ENCODE peak calls at places on chromosome 6, in ten cellular contexts. D is endothelial cell of umbilical vein, B is spleen, P is suprapubic skin, W is GM23338, U is K562, F is SK-N-SH, N is HCT116, K is GM12878, G is sigmoid colon. M is an unnamed sample.

GRCh38 chr6:16121339-16121738 is 7.5 kb upstream of the MYLIP start:
- DNase-seq in D (no peak), B (no peak), P (no peak), W (no peak), U (no peak), F (no peak), N (no peak), K (no peak), G (no peak), M (no peak)

GRCh38 chr6:32944265-32944664 is 3.4 kb upstream of the HLA-DMB start:
- DNase-seq in D (no peak), B (peak), P (no peak), W (no peak), U (no peak), F (no peak), N (no peak), K (peak), G (no peak), M (no peak)

GRCh38 chr6:40535784-40536380 is 51.3 kb downstream of the LRFN2 start:
- DNase-seq in D (no peak), B (peak), P (no peak), W (no peak), U (no peak), F (no peak), N (no peak), K (no peak), G (no peak), M (no peak)

GRCh38 chr6:168368971-168369370 is 49.4 kb upstream of the DACT2 start:
- DNase-seq in D (no peak), B (peak), P (peak), W (no peak), U (no peak), F (no peak), N (no peak), K (no peak), G (peak), M (no peak)

GRCh38 chr6:170393807-170394399 is 87.3 kb downstream of the FAM120B start:
- DNase-seq in D (no peak), B (no peak), P (no peak), W (no peak), U (no peak), F (no peak), N (no peak), K (no peak), G (no peak), M (no peak)

GRCh38 chr6:108944707-108945685 is 96.8 kb downstream of the ARMC2 start:
- DNase-seq in D (no peak), B (no peak), P (no peak), W (no peak), U (no peak), F (no peak), N (no peak), K (no peak), G (peak), M (no peak)

GRCh38 chr6:31727034-31727716 is 1.9 kb downstream of the DDAH2 start:
- DNase-seq in D (no peak), B (peak), P (no peak), W (no peak), U (no peak), F (no peak), N (no peak), K (no peak), G (peak), M (no peak)

GRCh38 chr6:41733349-41733706 is 2.1 kb downstream of the TFEB start:
- DNase-seq in D (no peak), B (no peak), P (peak), W (no peak), U (no peak), F (no peak), N (no peak), K (no peak), G (no peak), M (no peak)

GRCh38 chr6:54929245-54929909 is 82.8 kb downstream of the FAM83B start:
- DNase-seq in D (no peak), B (no peak), P (no peak), W (no peak), U (no peak), F (no peak), N (no peak), K (no peak), G (no peak), M (no peak)

GRCh38 chr6:147170269-147170668 is 33.9 kb upstream of the STXBP5 start:
- DNase-seq in D (no peak), B (no peak), P (no peak), W (no peak), U (no peak), F (no peak), N (no peak), K (no peak), G (no peak), M (no peak)

GRCh38 chr6:168709034-168709433 is 268.1 kb downstream of the SMOC2 start:
- DNase-seq in D (no peak), B (no peak), P (no peak), W (no peak), U (no peak), F (no peak), N (no peak), K (no peak), G (no peak), M (no peak)

GRCh38 chr6:31651602-31652191 is 764 bp downstream of the BAG6 start:
- DNase-seq in D (peak), B (no peak), P (no peak), W (peak), U (no peak), F (peak), N (peak), K (no peak), G (peak), M (peak)

GRCh38 chr6:20202699-20203302 is 9.5 kb downstream of the MBOAT1 start:
- DNase-seq in D (no peak), B (no peak), P (no peak), W (no peak), U (no peak), F (no peak), N (no peak), K (no peak), G (no peak), M (no peak)

GRCh38 chr6:35077006-35077712 is 64.0 kb downstream of the TCP11 start:
- DNase-seq in D (no peak), B (peak), P (peak), W (no peak), U (no peak), F (no peak), N (no peak), K (no peak), G (peak), M (peak)

GRCh38 chr6:144264270-144265060 is 20.7 kb upstream of the UTRN start:
- DNase-seq in D (peak), B (no peak), P (no peak), W (peak), U (no peak), F (no peak), N (peak), K (no peak), G (no peak), M (peak)

GRCh38 chr6:54194067-54194466 is 82.8 kb downstream of the MLIP start:
- DNase-seq in D (no peak), B (no peak), P (no peak), W (peak), U (no peak), F (no peak), N (peak), K (no peak), G (no peak), M (no peak)

GRCh38 chr6:6803180-6803978 is 214.9 kb downstream of the LY86 start:
- DNase-seq in D (no peak), B (peak), P (peak), W (no peak), U (no peak), F (no peak), N (peak), K (no peak), G (no peak), M (peak)

GRCh38 chr6:168102093-168102985 is 23.3 kb upstream of the FRMD1 start:
- DNase-seq in D (no peak), B (no peak), P (no peak), W (peak), U (no peak), F (no peak), N (no peak), K (no peak), G (no peak), M (no peak)

GRCh38 chr6:28281288-28282064 is at the start of gene PGBD1:
- DNase-seq in D (peak), B (peak), P (peak), W (peak), U (peak), F (peak), N (peak), K (no peak), G (peak), M (peak)

GRCh38 chr6:2624177-2624576 is 126.5 kb downstream of the MYLK4 start:
- DNase-seq in D (no peak), B (no peak), P (no peak), W (no peak), U (no peak), F (no peak), N (no peak), K (no peak), G (no peak), M (no peak)

GRCh38 chr6:85452441-85452881 is 2.6 kb downstream of the NT5E start:
- DNase-seq in D (peak), B (no peak), P (no peak), W (no peak), U (no peak), F (no peak), N (no peak), K (no peak), G (no peak), M (no peak)

GRCh38 chr6:44179072-44179536 is 20.5 kb downstream of the CAPN11 start:
- DNase-seq in D (peak), B (no peak), P (no peak), W (no peak), U (no peak), F (no peak), N (no peak), K (no peak), G (no peak), M (no peak)

GRCh38 chr6:170485159-170485558 is 67.9 kb downstream of the PSMB1 start:
- DNase-seq in D (no peak), B (no peak), P (no peak), W (no peak), U (no peak), F (no peak), N (no peak), K (no peak), G (no peak), M (no peak)

GRCh38 chr6:5078121-5078695 is 6.9 kb upstream of the PPP1R3G start:
- DNase-seq in D (peak), B (no peak), P (no peak), W (no peak), U (peak), F (peak), N (peak), K (no peak), G (no peak), M (no peak)

GRCh38 chr6:44800171-44800671 is 412.7 kb downstream of the CDC5L start:
- DNase-seq in D (no peak), B (no peak), P (no peak), W (no peak), U (no peak), F (no peak), N (no peak), K (no peak), G (no peak), M (peak)

GRCh38 chr6:95543798-95544197 is 33.5 kb upstream of the MANEA start:
- DNase-seq in D (no peak), B (no peak), P (no peak), W (no peak), U (no peak), F (no peak), N (no peak), K (no peak), G (no peak), M (no peak)

GRCh38 chr6:30727920-30728605 is 7.9 kb downstream of the TUBB start:
- DNase-seq in D (peak), B (peak), P (no peak), W (no peak), U (no peak), F (peak), N (no peak), K (no peak), G (no peak), M (no peak)

GRCh38 chr6:113997106-113997505 is 26.2 kb upstream of the HDAC2 start:
- DNase-seq in D (peak), B (no peak), P (no peak), W (no peak), U (no peak), F (no peak), N (peak), K (no peak), G (no peak), M (no peak)

GRCh38 chr6:10643214-10643641 is 51.2 kb downstream of the C6orf52 start:
- DNase-seq in D (no peak), B (no peak), P (no peak), W (no peak), U (no peak), F (no peak), N (no peak), K (no peak), G (no peak), M (no peak)

GRCh38 chr6:43509142-43509983 is 783 bp downstream of the LRRC73 start:
- DNase-seq in D (no peak), B (no peak), P (no peak), W (peak), U (no peak), F (peak), N (no peak), K (no peak), G (no peak), M (no peak)

GRCh38 chr6:125267806-125268523 is 33.8 kb downstream of the HDDC2 start:
- DNase-seq in D (peak), B (no peak), P (no peak), W (no peak), U (no peak), F (no peak), N (no peak), K (no peak), G (no peak), M (no peak)

GRCh38 chr6:25746968-25747367 is 7.6 kb upstream of the SLC17A4 start:
- DNase-seq in D (no peak), B (no peak), P (no peak), W (peak), U (no peak), F (no peak), N (no peak), K (no peak), G (no peak), M (no peak)

DNA sequence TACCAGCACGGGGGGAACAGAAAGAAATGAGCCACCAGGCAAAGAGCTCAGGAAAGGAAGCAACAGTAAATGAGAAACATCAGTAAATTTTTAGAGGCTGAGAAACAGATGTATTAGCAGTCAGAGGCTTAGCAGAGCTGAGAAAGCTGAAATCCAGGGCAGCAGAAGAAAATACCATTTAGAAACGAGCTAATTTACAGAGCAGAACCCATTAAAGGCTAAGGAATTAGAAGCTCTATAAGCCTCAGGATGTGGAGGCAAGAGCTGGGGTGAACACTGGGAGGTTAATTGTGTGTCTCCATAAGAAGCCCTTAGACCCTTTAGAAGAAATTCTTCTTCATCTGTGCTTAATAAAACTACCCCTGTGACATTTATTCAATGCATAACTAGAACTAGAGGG is 178.6 kb upstream of the RGS17 start:
- DNase-seq in D (no peak), B (no peak), P (no peak), W (no peak), U (no peak), F (no peak), N (no peak), K (no peak), G (no peak), M (no peak)
- H3K4me3 ChIP-seq in D (no peak), B (no peak), P (no peak), W (no peak), U (no peak), F (no peak), N (no peak), K (no peak), G (no peak), M (no peak)

DNA sequence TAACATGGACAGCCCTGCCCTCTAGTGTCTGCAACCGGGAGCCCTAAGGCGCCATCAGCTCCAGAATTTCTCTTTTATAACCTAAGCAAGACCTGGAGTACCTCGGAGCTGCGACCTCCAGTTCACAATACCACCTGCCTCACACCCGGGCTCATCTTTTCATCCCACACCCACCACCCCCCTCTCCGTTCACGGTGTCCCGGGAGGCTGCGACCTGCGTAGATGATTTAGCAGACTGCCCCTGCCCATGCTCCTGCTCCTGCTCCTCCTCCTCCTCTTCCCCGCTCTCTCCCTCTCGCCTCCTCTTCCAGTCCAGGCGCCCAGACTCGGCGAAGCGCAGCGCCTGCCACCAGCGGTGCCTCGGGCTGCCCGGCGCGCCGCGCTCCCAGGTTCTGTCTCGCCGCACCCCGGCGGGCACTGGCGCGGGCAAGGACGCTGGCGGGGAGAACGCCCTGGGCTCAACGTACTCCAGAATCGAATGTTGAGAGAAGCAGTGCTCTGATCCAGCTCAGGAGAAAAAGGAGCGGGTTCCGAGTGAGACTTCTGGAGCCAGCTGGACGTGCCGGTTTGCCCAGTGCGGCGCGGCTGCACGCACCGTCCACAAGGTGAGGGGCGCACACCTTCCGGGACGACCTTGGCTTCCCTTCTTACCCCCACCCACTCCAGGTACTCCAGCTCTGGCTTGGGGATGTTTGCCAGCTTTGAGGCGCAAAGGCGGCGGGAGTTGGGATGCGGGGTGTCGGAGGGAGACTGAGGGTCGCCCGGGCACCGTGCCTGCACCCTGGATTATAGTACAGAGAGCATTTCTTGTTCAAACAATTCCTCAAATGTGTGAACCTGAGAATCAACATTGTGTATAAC is at the start of gene HTR1E:
- DNase-seq in D (peak), B (no peak), P (no peak), W (peak), U (peak), F (peak), N (peak), K (no peak), G (no peak), M (no peak)
- TF ChIP-seq CTCF in D (peak), B (peak), P (peak), W (peak), U (peak), F (peak), N (peak), K (peak), G (no peak), M (no peak)

DNA sequence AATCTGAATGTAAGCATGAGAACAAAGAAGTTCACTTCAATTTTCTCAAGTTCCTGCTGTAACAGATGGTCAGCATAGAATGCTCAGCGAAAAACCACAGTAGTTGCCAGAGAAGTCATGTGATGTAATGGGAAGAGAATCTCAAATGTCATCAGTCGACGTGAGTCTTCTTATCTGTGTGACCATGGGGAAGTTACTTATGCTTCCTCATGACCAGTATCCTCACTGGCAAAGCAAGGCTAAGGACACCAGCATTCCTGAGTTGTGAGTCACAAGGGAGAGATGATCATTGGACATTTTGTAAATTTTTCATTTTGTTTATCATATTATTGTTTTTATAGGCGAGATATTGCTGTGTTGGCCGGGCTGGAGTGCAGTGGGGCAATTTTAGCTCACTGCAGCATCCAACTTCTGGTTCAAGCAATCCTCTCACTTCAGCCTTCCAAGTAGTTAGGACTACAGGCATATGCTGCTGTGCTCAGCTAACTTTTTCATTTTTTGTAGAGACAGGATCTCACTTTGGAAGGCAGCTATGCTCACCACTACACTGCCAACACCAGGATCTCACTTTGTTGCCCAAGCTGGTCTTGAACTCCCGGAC is 21.9 kb downstream of the SGK1 start:
- DNase-seq in D (peak), B (no peak), P (no peak), W (peak), U (peak), F (no peak), N (peak), K (no peak), G (peak), M (no peak)
- TF ChIP-seq POLR2AphosphoS5 in D (peak), B (peak), P (no peak), W (no peak), U (peak), F (peak), N (no peak), K (no peak), G (no peak), M (no peak)

GRCh38 chr6:111650049-111650448 is 44.4 kb upstream of the TRAF3IP2 start:
- DNase-seq in D (no peak), B (no peak), P (no peak), W (no peak), U (no peak), F (no peak), N (no peak), K (no peak), G (no peak), M (no peak)

GRCh38 chr6:111644893-111645430 is 39.3 kb upstream of the TRAF3IP2 start:
- DNase-seq in D (no peak), B (no peak), P (peak), W (no peak), U (no peak), F (no peak), N (no peak), K (no peak), G (no peak), M (no peak)

GRCh38 chr6:111646942-111647341 is 41.3 kb upstream of the TRAF3IP2 start:
- DNase-seq in D (no peak), B (no peak), P (no peak), W (no peak), U (no peak), F (no peak), N (no peak), K (no peak), G (peak), M (no peak)

GRCh38 chr6:111646034-111646433 is 40.4 kb upstream of the TRAF3IP2 start:
- DNase-seq in D (no peak), B (no peak), P (no peak), W (no peak), U (no peak), F (no peak), N (no peak), K (no peak), G (no peak), M (no peak)

DNA sequence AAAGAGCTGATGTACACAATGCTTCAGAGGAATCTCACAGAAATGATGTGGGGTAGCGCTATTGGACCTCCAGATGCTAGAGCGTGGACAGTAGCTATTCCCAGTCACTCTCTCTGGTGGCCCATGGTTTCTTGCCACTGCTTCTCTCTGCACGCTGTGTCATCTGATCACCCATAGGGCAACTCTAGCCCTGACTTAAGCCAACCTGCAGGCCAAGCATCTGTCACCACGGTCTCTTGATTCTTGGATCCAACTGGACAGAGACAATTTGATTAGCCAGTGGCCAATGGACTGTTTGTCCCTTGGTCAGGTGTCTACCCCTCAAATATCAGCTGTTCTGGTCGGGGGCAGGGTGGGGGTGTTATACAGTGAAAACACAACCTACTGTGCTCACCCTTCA is 42.4 kb upstream of the TRAF3IP2 start:
- DNase-seq in D (no peak), B (no peak), P (no peak), W (no peak), U (no peak), F (no peak), N (no peak), K (no peak), G (no peak), M (no peak)
- H3K4me3 ChIP-seq in D (no peak), B (no peak), P (no peak), W (no peak), U (no peak), F (no peak), N (no peak), K (no peak), G (no peak), M (no peak)

M was measured in breast epithelium.